ENCODE peak calls at places on chromosomes 12 and 14, in five cellular contexts. N is IMR-90, B is AG08395, A is NCI-H187 treated with DMSO at 0.1 percent for 48 hours, W is body of pancreas. S is an unnamed sample.

GRCh38 chr12:119340604-119341003 is 6.1 kb downstream of the CCDC60 start:
- DNase-seq in B (no peak), W (no peak), A (no peak), N (no peak), S (no peak)

GRCh38 chr12:31220633-31221565 is 105.1 kb downstream of the SINHCAF start:
- DNase-seq in W (no peak), N (peak), A (no peak), B (no peak), S (no peak)

GRCh38 chr12:3933074-3933818 is 60.0 kb upstream of the PARP11 start:
- DNase-seq in B (no peak), W (no peak), A (no peak), N (no peak), S (no peak)

GRCh38 chr14:66507181-66507721 is 696 bp upstream of the GPHN start:
- DNase-seq in A (peak), N (no peak), B (no peak), W (no peak), S (no peak)

GRCh38 chr12:52295663-52296062 is 4.3 kb upstream of the KRT81 start:
- DNase-seq in B (peak), W (no peak), N (no peak), A (no peak), S (no peak)

GRCh38 chr14:75453817-75454434 is 26.1 kb downstream of the JDP2 start:
- DNase-seq in W (no peak), N (no peak), B (no peak), A (no peak), S (no peak)

GRCh38 chr12:28872654-28873268 is 276.3 kb upstream of the FAR2 start:
- DNase-seq in B (peak), N (peak), A (peak), W (peak), S (peak)

GRCh38 chr12:68435816-68436215 is 103.7 kb upstream of the MDM1 start:
- DNase-seq in A (no peak), W (no peak), N (peak), B (no peak), S (no peak)

GRCh38 chr14:71399057-71399487 is 491.8 kb downstream of the PCNX1 start:
- DNase-seq in B (no peak), A (no peak), W (no peak), N (peak), S (no peak)

GRCh38 chr12:32893008-32893407 is 3.6 kb downstream of the PKP2 start:
- DNase-seq in A (no peak), W (no peak), N (no peak), B (no peak), S (no peak)

GRCh38 chr12:51441583-51441982 is 17.0 kb downstream of the SLC4A8 start:
- DNase-seq in N (peak), A (no peak), W (no peak), B (peak), S (no peak)

GRCh38 chr14:85254718-85255117 is 275.2 kb upstream of the FLRT2 start:
- DNase-seq in N (no peak), A (no peak), B (no peak), W (no peak), S (no peak)